ENCODE peak calls at places on chromosomes 5 and 9, in six cellular contexts. R is T-helper 2 cell, A is left ventricle myocardium inferior, V is Right ventricle myocardium superior, S is ELR, G is right cardiac atrium. K is an unnamed sample.

GRCh38 chr5:139862313-139862712 is 66.7 kb downstream of the PSD2 start:
- DNase-seq in R (no peak), A (no peak), V (no peak), S (peak; percentile 71), G (no peak), K (no peak)

GRCh38 chr9:124877383-124877782 is 15.5 kb downstream of the ARPC5L start:
- DNase-seq in R (no peak), A (no peak), V (peak; percentile 22), S (no peak), G (no peak), K (no peak)

GRCh38 chr9:120680161-120680560 is 34.1 kb downstream of the MEGF9 start:
- DNase-seq in R (no peak), A (no peak), V (no peak), S (no peak), G (no peak), K (no peak)

GRCh38 chr5:90803891-90804290 is 245.3 kb downstream of the ADGRV1 start:
- DNase-seq in R (no peak), A (no peak), V (no peak), S (no peak), G (no peak), K (no peak)

GRCh38 chr9:95890594-95890993 is 15.1 kb downstream of the ERCC6L2 start:
- DNase-seq in R (no peak), A (no peak), V (no peak), S (no peak), G (no peak), K (no peak)

GRCh38 chr9:34456746-34457145 is 1.6 kb downstream of the FAM219A start:
- DNase-seq in R (no peak), A (no peak), V (no peak), S (no peak), G (no peak), K (no peak)

GRCh38 chr9:133261753-133262120 is 13.3 kb downstream of the ABO start:
- DNase-seq in R (no peak), A (no peak), V (no peak), S (no peak), G (no peak), K (no peak)

GRCh38 chr5:113262674-113263073 is 172.1 kb downstream of the TSSK1B start:
- DNase-seq in R (no peak), A (no peak), V (no peak), S (no peak), G (no peak), K (no peak)

GRCh38 chr5:173671121-173671949 is 54.9 kb upstream of the BOD1 start:
- DNase-seq in R (no peak), A (peak; percentile 50), V (peak; percentile 64), S (no peak), G (peak; percentile 76), K (no peak)

GRCh38 chr5:76438025-76438424 is 34.9 kb downstream of the IQGAP2 start:
- DNase-seq in R (no peak), A (no peak), V (no peak), S (no peak), G (no peak), K (no peak)

GRCh38 chr5:135318924-135319323 is 80.1 kb downstream of the MACROH2A1 start:
- DNase-seq in R (no peak), A (no peak), V (no peak), S (no peak), G (no peak), K (peak; percentile 59)

GRCh38 chr9:124222918-124223720 is 34.6 kb upstream of the NEK6 start:
- DNase-seq in R (no peak), A (peak; percentile 80), V (peak; percentile 91), S (peak; percentile 23), G (peak; percentile 92), K (no peak)

GRCh38 chr5:42994285-42995151 is 45.6 kb downstream of the ANXA2R start:
- DNase-seq in R (peak; percentile 79), A (peak; percentile 85), V (peak; percentile 89), S (peak; percentile 95), G (peak; percentile 92), K (peak; percentile 96)